ENCODE peak calls at places on chromosomes 11 and 22, in seven cellular contexts. U is right atrium auricular region; V is left ventricle myocardium inferior; E is transverse colon; H is thoracic aorta; Q is CD8-positive, alpha-beta memory T cell; O is HepG2. X is an unnamed sample.

GRCh38 chr11:18253778-18254338 is 5.4 kb upstream of the SAA2 start:
- DNase-seq in E (no peak), H (no peak), V (no peak), U (no peak), Q (no peak), O (no peak), X (no peak)

GRCh38 chr11:86193297-86194095 is 51.1 kb upstream of the EED start:
- DNase-seq in H (peak; percentile 44), Q (peak; percentile 31), O (peak; percentile 76), U (peak; percentile 86), E (peak; percentile 64), V (peak; percentile 69), X (peak; percentile 16)

GRCh38 chr11:8709002-8709672 is 26.5 kb downstream of the RPL27A start:
- DNase-seq in H (peak; percentile 79), Q (no peak), E (peak; percentile 78), U (peak; percentile 90), V (peak; percentile 88), O (no peak), X (no peak)

GRCh38 chr11:115330693-115331482 is 173.3 kb downstream of the CADM1 start:
- DNase-seq in H (no peak), V (no peak), E (no peak), O (no peak), U (no peak), Q (no peak), X (no peak)

GRCh38 chr11:44327730-44328691 is 18.1 kb upstream of the ALX4 start:
- DNase-seq in Q (no peak), O (no peak), V (no peak), E (no peak), U (no peak), H (no peak), X (no peak)

GRCh38 chr11:104529213-104529612 is 365.3 kb upstream of the PDGFD start:
- DNase-seq in O (no peak), H (no peak), Q (no peak), E (no peak), V (no peak), U (no peak), X (no peak)

GRCh38 chr11:82398300-82398815 is 335.3 kb downstream of the FAM181B start:
- DNase-seq in H (no peak), V (no peak), O (peak; percentile 57), E (no peak), U (no peak), Q (no peak), X (no peak)

GRCh38 chr11:10894666-10895065 is 36.8 kb upstream of the ZBED5 start:
- DNase-seq in U (no peak), H (no peak), O (no peak), E (no peak), V (no peak), Q (no peak), X (no peak)

GRCh38 chr22:38543822-38544221 is 26.2 kb downstream of the DMC1 start:
- DNase-seq in H (no peak), U (no peak), V (no peak), Q (no peak), O (no peak), E (no peak), X (no peak)

GRCh38 chr22:27581688-27582087 is 219.9 kb downstream of the MN1 start:
- DNase-seq in E (peak; percentile 61), H (peak; percentile 13), Q (no peak), O (no peak), U (peak; percentile 90), V (peak; percentile 91), X (no peak)

GRCh38 chr11:12052676-12053605 is 44.5 kb upstream of the DKK3 start:
- DNase-seq in V (no peak), U (peak; percentile 54), O (no peak), Q (no peak), E (no peak), H (no peak), X (no peak)

GRCh38 chr11:129724866-129725265 is 90.8 kb upstream of the TMEM45B start:
- DNase-seq in O (no peak), U (no peak), H (no peak), E (no peak), Q (no peak), V (no peak), X (no peak)

GRCh38 chr11:74162688-74163467 is 7.9 kb downstream of the C2CD3 start:
- DNase-seq in E (no peak), V (no peak), U (no peak), Q (no peak), H (no peak), O (no peak), X (no peak)

GRCh38 chr11:58780578-58780977 is 48.8 kb upstream of the GLYAT start:
- DNase-seq in E (no peak), Q (no peak), U (no peak), O (no peak), V (no peak), H (no peak), X (no peak)

GRCh38 chr11:58772719-58773285 is 41.1 kb upstream of the GLYAT start:
- DNase-seq in U (no peak), O (no peak), V (no peak), E (no peak), H (no peak), Q (no peak), X (no peak)

GRCh38 chr11:58774164-58774593 is 42.4 kb upstream of the GLYAT start:
- DNase-seq in O (no peak), Q (no peak), H (no peak), U (no peak), V (no peak), E (no peak), X (no peak)

GRCh38 chr11:58775066-58775708 is 43.4 kb upstream of the GLYAT start:
- DNase-seq in H (no peak), O (no peak), Q (no peak), E (no peak), V (no peak), U (no peak), X (no peak)

DNA sequence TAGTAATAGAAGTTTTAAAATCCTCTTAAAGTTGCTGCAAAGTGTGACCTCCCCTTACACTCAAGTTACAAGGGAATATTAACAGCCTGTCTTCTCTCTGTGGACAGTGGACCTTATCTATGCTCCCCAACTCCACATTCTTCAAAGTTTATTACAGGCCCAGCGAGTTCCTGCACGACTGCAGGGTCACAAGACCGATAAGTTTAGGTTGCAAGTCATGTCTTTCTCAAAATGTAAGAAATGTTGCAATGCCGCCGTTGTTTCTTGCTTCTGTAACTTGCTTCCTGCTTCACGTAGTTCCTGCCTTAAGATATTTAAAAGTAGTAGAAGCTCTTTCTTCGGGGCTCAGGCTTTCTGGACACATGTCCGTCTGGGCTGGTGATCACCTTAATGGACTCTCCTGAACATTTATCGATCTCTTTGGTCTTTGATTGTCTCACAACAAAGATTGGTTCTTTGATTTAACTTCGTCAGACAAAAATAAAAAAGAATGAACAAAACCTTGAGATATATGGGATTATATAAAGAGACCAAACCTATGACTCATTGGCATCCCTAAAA is 45.2 kb upstream of the GLYAT start:
- DNase-seq in U (no peak), E (no peak), Q (no peak), O (no peak), H (no peak), V (no peak), X (no peak)
- H3K9me3 ChIP-seq in U (no peaks in the 10 kb centered on the region), E (no peaks in the 10 kb centered on the region), Q (no peaks in the 10 kb centered on the region), O (no peaks in the 10 kb centered on the region), H (no peaks in the 10 kb centered on the region), V (no peaks in the 10 kb centered on the region), X (no peaks in the 10 kb centered on the region)

GRCh38 chr11:72349616-72350218 is 84.6 kb downstream of the CLPB start:
- DNase-seq in O (no peak), H (no peak), Q (no peak), V (peak; percentile 23), E (no peak), U (peak; percentile 68), X (no peak)
- H3K9me3 ChIP-seq in O (no peaks in the 10 kb centered on the region), H (no peaks in the 10 kb centered on the region), Q (no peaks in the 10 kb centered on the region), V (no peaks in the 10 kb centered on the region), E (no peaks in the 10 kb centered on the region), U (no peaks in the 10 kb centered on the region), X (no peaks in the 10 kb centered on the region)

GRCh38 chr11:1236316-1237127 is 13.7 kb downstream of the MUC5B start:
- DNase-seq in Q (no peak), U (no peak), E (no peak), O (no peak), V (no peak), H (no peak), X (no peak)

GRCh38 chr11:1238767-1239595 is 16.1 kb downstream of the MUC5B start:
- DNase-seq in Q (no peak), O (peak; percentile 22), H (no peak), V (no peak), E (peak; percentile 66), U (no peak), X (no peak)

GRCh38 chr11:1239596-1240205 is 16.8 kb downstream of the MUC5B start:
- DNase-seq in H (no peak), V (no peak), U (no peak), E (no peak), O (no peak), Q (no peak), X (no peak)

GRCh38 chr11:1237128-1237580 is 14.3 kb downstream of the MUC5B start:
- DNase-seq in U (no peak), H (no peak), O (no peak), V (no peak), Q (no peak), E (peak; percentile 90), X (no peak)

GRCh38 chr11:1237851-1238250 is 15.0 kb downstream of the MUC5B start:
- DNase-seq in Q (no peak), H (no peak), E (no peak), V (no peak), O (no peak), U (no peak), X (no peak)
- H3K9me3 ChIP-seq in Q (no peaks in the 10 kb centered on the region), H (no peaks in the 10 kb centered on the region), E (no peaks in the 10 kb centered on the region), V (peaks cover 6% of the 10 kb centered on the region), O (no peaks in the 10 kb centered on the region), U (no peaks in the 10 kb centered on the region), X (no peaks in the 10 kb centered on the region)

GRCh38 chr22:47275479-47276218 is 513.2 kb downstream of the TBC1D22A start:
- DNase-seq in U (no peak), E (no peak), H (no peak), Q (no peak), O (no peak), V (no peak), X (no peak)
- H3K9me3 ChIP-seq in U (no peaks in the 10 kb centered on the region), E (no peaks in the 10 kb centered on the region), H (peaks cover 5% of the 10 kb centered on the region), Q (no peaks in the 10 kb centered on the region), O (no peaks in the 10 kb centered on the region), V (peaks cover 6% of the 10 kb centered on the region), X (no peaks in the 10 kb centered on the region)

GRCh38 chr11:72127923-72128322 is 7.6 kb upstream of the FOLR3 start:
- DNase-seq in Q (no peak), O (no peak), H (no peak), U (no peak), V (no peak), E (no peak), X (no peak)
- H3K9me3 ChIP-seq in Q (peaks cover 4% of the 10 kb centered on the region), O (peaks cover 15% of the 10 kb centered on the region), H (no peaks in the 10 kb centered on the region), U (no peaks in the 10 kb centered on the region), V (no peaks in the 10 kb centered on the region), E (no peaks in the 10 kb centered on the region), X (no peaks in the 10 kb centered on the region)

DNA sequence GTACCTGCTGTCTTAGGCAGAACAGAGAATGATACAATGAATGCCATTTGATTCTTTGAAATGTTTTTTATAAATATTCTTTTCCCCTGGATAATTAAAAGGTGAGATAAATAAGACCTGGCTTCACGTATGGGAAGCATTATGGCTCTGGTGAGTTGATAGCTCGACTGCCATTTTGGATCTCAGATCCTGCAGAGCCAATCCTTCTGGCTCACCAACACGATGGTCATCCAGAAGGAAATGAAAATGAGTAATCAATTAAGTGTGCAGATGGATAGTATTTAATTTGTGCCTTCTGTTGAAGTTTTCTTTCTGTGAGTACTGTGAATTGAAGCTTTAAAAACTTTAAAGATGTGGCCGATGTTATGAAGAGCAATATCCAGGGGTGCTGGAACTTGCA is 2.7 kb downstream of the TNRC6B start:
- DNase-seq in H (no peak), Q (no peak), U (no peak), E (no peak), V (no peak), O (no peak), X (no peak)
- H3K9me3 ChIP-seq in H (no peaks in the 10 kb centered on the region), Q (no peaks in the 10 kb centered on the region), U (no peaks in the 10 kb centered on the region), E (no peaks in the 10 kb centered on the region), V (no peaks in the 10 kb centered on the region), O (no peaks in the 10 kb centered on the region), X (no peaks in the 10 kb centered on the region)